ENCODE peak calls at places on chromosome 1, in nine cellular contexts. V is breast epithelium, I is transverse colon, Y is ovary, N is HCT116, D is stomach, T is adrenal gland, M is H1, W is heart left ventricle. P is an unnamed sample.

GRCh38 chr1:162987866-162988265 is 81.3 kb upstream of the RGS4 start:
- DNase-seq in D (no peak), I (no peak), N (peak; percentile 6), W (no peak), V (no peak), M (no peak), Y (no peak), T (peak; percentile 23), P (no peak)

GRCh38 chr1:56854521-56855099 is at the start of gene C8A:
- DNase-seq in D (no peak), W (no peak), N (no peak), V (no peak), T (no peak), M (no peak), I (no peak), Y (no peak), P (no peak)

GRCh38 chr1:66137235-66137634 is 344.5 kb downstream of the PDE4B start:
- DNase-seq in N (no peak), W (no peak), Y (no peak), D (no peak), M (no peak), V (no peak), T (no peak), I (no peak), P (no peak)

GRCh38 chr1:91148641-91149069 is 126.8 kb upstream of the ZNF644 start:
- DNase-seq in N (no peak), M (no peak), W (no peak), Y (no peak), D (no peak), I (peak; percentile 27), T (no peak), V (no peak), P (peak; percentile 22)

GRCh38 chr1:14413809-14414208 is 184.7 kb upstream of the KAZN start:
- DNase-seq in I (no peak), M (no peak), D (no peak), Y (no peak), T (no peak), W (no peak), N (no peak), V (no peak), P (no peak)

GRCh38 chr1:209248649-209249279 is 334.8 kb upstream of the CAMK1G start:
- DNase-seq in I (peak; percentile 46), D (peak; percentile 50), T (peak; percentile 56), W (no peak), N (peak; percentile 59), M (no peak), Y (no peak), V (no peak), P (peak; percentile 69)

GRCh38 chr1:93694833-93695232 is 13.2 kb upstream of the BCAR3 start:
- DNase-seq in V (no peak), N (no peak), D (no peak), M (no peak), Y (no peak), I (no peak), W (no peak), T (no peak), P (no peak)

GRCh38 chr1:184843732-184844495 is 89.3 kb upstream of the EDEM3 start:
- DNase-seq in V (no peak), D (peak; percentile 53), I (peak; percentile 77), M (no peak), W (no peak), T (no peak), Y (no peak), N (no peak), P (no peak)

GRCh38 chr1:36731226-36732037 is 248.7 kb upstream of the CSF3R start:
- DNase-seq in D (no peak), N (no peak), V (no peak), Y (no peak), T (no peak), M (no peak), W (no peak), I (no peak), P (no peak)

GRCh38 chr1:44812822-44813543 is 4.7 kb downstream of the BTBD19 start:
- DNase-seq in W (peak; percentile 68), N (no peak), D (no peak), V (peak; percentile 52), M (no peak), T (no peak), Y (peak; percentile 59), I (peak; percentile 11), P (peak; percentile 36)

GRCh38 chr1:209202826-209203439 is 380.6 kb upstream of the CAMK1G start:
- DNase-seq in W (no peak), D (no peak), Y (no peak), T (no peak), N (peak; percentile 46), I (no peak), V (no peak), M (no peak), P (peak; percentile 16)

GRCh38 chr1:178192686-178193085 is 98.8 kb downstream of the RASAL2 start:
- DNase-seq in Y (no peak), M (no peak), T (no peak), D (peak; percentile 47), V (no peak), W (no peak), I (peak; percentile 36), N (no peak), P (peak; percentile 78)

GRCh38 chr1:198701766-198702539 is 63.1 kb downstream of the PTPRC start:
- DNase-seq in Y (no peak), V (no peak), N (no peak), I (no peak), T (no peak), M (peak; percentile 15), D (no peak), W (no peak), P (no peak)

GRCh38 chr1:199448641-199449040 is 578.9 kb upstream of the NR5A2 start:
- DNase-seq in I (no peak), N (no peak), D (no peak), Y (no peak), W (no peak), T (no peak), M (no peak), V (no peak), P (no peak)

GRCh38 chr1:226309398-226310122 is 596 bp upstream of the LIN9 start:
- DNase-seq in T (no peak), V (no peak), N (no peak), I (no peak), M (no peak), D (no peak), W (no peak), Y (no peak), P (no peak)

GRCh38 chr1:36722871-36723270 is 240.2 kb upstream of the CSF3R start:
- DNase-seq in T (no peak), M (no peak), V (no peak), D (no peak), I (no peak), Y (no peak), W (no peak), N (no peak), P (no peak)

GRCh38 chr1:47752048-47752451 is 245.1 kb downstream of the TRABD2B start:
- DNase-seq in Y (no peak), I (peak; percentile 69), D (peak; percentile 28), T (no peak), N (no peak), V (no peak), W (no peak), M (no peak), P (no peak)

GRCh38 chr1:8463144-8463927 is 145.4 kb downstream of the SLC45A1 start:
- DNase-seq in W (no peak), I (peak; percentile 47), T (no peak), D (peak; percentile 50), Y (no peak), V (no peak), M (no peak), N (no peak), P (no peak)

GRCh38 chr1:98104285-98104684 is 183.5 kb upstream of the DPYD start:
- DNase-seq in V (no peak), W (no peak), M (no peak), Y (no peak), I (no peak), D (no peak), N (no peak), T (no peak), P (no peak)

GRCh38 chr1:77484334-77484733 is 198.1 kb downstream of the ZZZ3 start:
- DNase-seq in M (no peak), T (no peak), W (no peak), N (no peak), I (no peak), V (no peak), D (no peak), Y (no peak), P (no peak)
- TF ChIP-seq POLR2A in M (no peak), T (no peak), W (no peak), N (no peak), I (no peak), V (no peak), D (no peak), Y (no peak), P (no peak)

GRCh38 chr1:167065481-167065880 is 24.7 kb downstream of the GPA33 start:
- DNase-seq in I (peak; percentile 80), D (no peak), W (no peak), N (no peak), M (no peak), T (no peak), V (no peak), Y (no peak), P (no peak)
- H3K36me3 ChIP-seq in I (no peaks in the 10 kb centered on the region), D (no peaks in the 10 kb centered on the region), W (no peaks in the 10 kb centered on the region), N (no peaks in the 10 kb centered on the region), M (no peaks in the 10 kb centered on the region), T (no peaks in the 10 kb centered on the region), V (no peaks in the 10 kb centered on the region), Y (no peaks in the 10 kb centered on the region), P (no peaks in the 10 kb centered on the region)

GRCh38 chr1:1318777-1319645 is 5.4 kb downstream of the INTS11 start:
- DNase-seq in T (no peak), W (no peak), Y (peak; percentile 48), V (no peak), N (no peak), I (no peak), D (no peak), M (no peak), P (no peak)
- TF ChIP-seq POLR2A in T (no peak), W (no peak), Y (no peak), V (no peak), N (no peak), I (no peak), D (no peak), M (no peak), P (no peak)

GRCh38 chr1:205630651-205631009 is 1.2 kb downstream of the ELK4 start:
- DNase-seq in M (no peak), V (no peak), Y (no peak), I (no peak), N (no peak), W (no peak), D (no peak), T (no peak), P (no peak)

GRCh38 chr1:205630241-205630640 is 1.6 kb downstream of the ELK4 start:
- DNase-seq in T (no peak), M (no peak), I (no peak), W (no peak), V (no peak), D (no peak), N (no peak), Y (no peak), P (no peak)

GRCh38 chr1:205629751-205630150 is 2.1 kb downstream of the ELK4 start:
- DNase-seq in V (no peak), Y (no peak), D (no peak), W (no peak), M (no peak), I (no peak), T (no peak), N (no peak), P (no peak)

GRCh38 chr1:205626216-205626615 is 5.6 kb downstream of the ELK4 start:
- DNase-seq in W (no peak), M (no peak), I (no peak), D (no peak), N (no peak), V (no peak), Y (no peak), T (no peak), P (no peak)

GRCh38 chr1:205627956-205628355 is 3.9 kb downstream of the ELK4 start:
- DNase-seq in T (no peak), I (no peak), D (no peak), N (no peak), Y (no peak), V (no peak), M (no peak), W (no peak), P (no peak)
- H3K36me3 ChIP-seq in T (no peaks in the 10 kb centered on the region), I (no peaks in the 10 kb centered on the region), D (peaks cover 16% of the 10 kb centered on the region), N (peaks cover 1% of the 10 kb centered on the region), Y (no peaks in the 10 kb centered on the region), V (no peaks in the 10 kb centered on the region), M (peaks cover 5% of the 10 kb centered on the region), W (no peaks in the 10 kb centered on the region), P (no peaks in the 10 kb centered on the region)